ENCODE peak calls at places on chromosomes 11 and 22, in six cellular contexts. D is Peyer's patch, V is mesenchymal stem cell, U is pancreas, P is brain microvascular endothelial cell, H is PC-3. W is an unnamed sample.

GRCh38 chr11:20762112-20762511 is 92.7 kb downstream of the NELL1 start:
- DNase-seq in D (no peak), V (no peak), U (no peak), P (no peak), H (no peak), W (no peak)

GRCh38 chr22:49272546-49273125 is 555.0 kb downstream of the BRD1 start:
- DNase-seq in D (no peak), V (no peak), U (no peak), P (no peak), H (no peak), W (no peak)

GRCh38 chr22:50012201-50013181 is at the start of gene IL17REL:
- DNase-seq in D (peak; percentile 62), V (peak; percentile 27), U (no peak), P (no peak), H (peak; percentile 20), W (no peak)

GRCh38 chr22:19717691-19718254 is 3.5 kb downstream of the SEPTIN5 start:
- DNase-seq in D (peak; percentile 84), V (peak; percentile 54), U (peak; percentile 63), P (peak; percentile 43), H (peak; percentile 68), W (no peak)

GRCh38 chr11:34354782-34355181 is 3.0 kb downstream of the ABTB2 start:
- DNase-seq in D (no peak), V (no peak), U (no peak), P (no peak), H (peak; percentile 27), W (no peak)

GRCh38 chr11:75790986-75791385 is 22.4 kb downstream of the DGAT2 start:
- DNase-seq in D (no peak), V (no peak), U (no peak), P (no peak), H (peak; percentile 69), W (no peak)

GRCh38 chr11:133343951-133344350 is 188.3 kb downstream of the OPCML start:
- DNase-seq in D (no peak), V (no peak), U (no peak), P (no peak), H (no peak), W (no peak)

GRCh38 chr22:31350410-31350863 is 4.3 kb upstream of the PATZ1 start:
- DNase-seq in D (no peak), V (peak; percentile 18), U (peak; percentile 85), P (no peak), H (no peak), W (no peak)

GRCh38 chr22:26853071-26853470 is 195.7 kb downstream of the MIAT start:
- DNase-seq in D (no peak), V (no peak), U (no peak), P (no peak), H (no peak), W (no peak)

GRCh38 chr11:35235944-35236666 is 97.1 kb downstream of the CD44 start:
- DNase-seq in D (peak; percentile 71), V (no peak), U (peak; percentile 93), P (no peak), H (peak; percentile 90), W (no peak)

GRCh38 chr22:29212738-29213137 is 7.0 kb downstream of the EMID1 start:
- DNase-seq in D (no peak), V (no peak), U (peak; percentile 48), P (no peak), H (no peak), W (no peak)

GRCh38 chr22:40216041-40216756 is 38.5 kb downstream of the TNRC6B start:
- DNase-seq in D (peak; percentile 58), V (no peak), U (no peak), P (no peak), H (no peak), W (no peak)

GRCh38 chr11:104033134-104033533 is 3.3 kb upstream of the DDI1 start:
- DNase-seq in D (no peak), V (peak; percentile 84), U (no peak), P (peak; percentile 73), H (peak; percentile 80), W (no peak)

GRCh38 chr22:47041201-47042115 is 279.0 kb downstream of the TBC1D22A start:
- DNase-seq in D (no peak), V (no peak), U (no peak), P (no peak), H (no peak), W (no peak)

DNA sequence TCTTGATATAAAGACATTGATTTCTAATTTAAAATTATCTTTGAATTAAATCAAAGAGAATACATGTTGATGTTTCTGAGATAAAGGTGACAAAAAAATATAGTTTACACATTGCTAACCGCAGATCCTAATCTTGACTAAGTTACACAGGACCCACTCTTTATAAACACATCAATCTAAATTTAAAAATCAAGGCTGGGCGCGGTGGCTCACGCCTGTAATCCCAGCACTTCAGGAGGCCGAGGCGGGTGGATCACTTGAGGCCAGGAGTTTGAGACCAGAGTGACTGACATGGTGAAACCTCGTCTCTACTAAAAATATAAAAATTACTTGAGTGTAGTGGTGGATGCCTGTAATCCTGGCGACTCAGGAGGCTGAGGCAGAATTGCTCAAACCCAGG is 1.9 kb downstream of the ARFGAP3 start:
- DNase-seq in D (no peak), V (peak; percentile 28), U (no peak), P (no peak), H (no peak), W (no peak)
- H3K4me3 ChIP-seq in D (peak overlapping the region; percentile 96), V (no peak overlapping the region), U (peak overlapping the region; percentile 91), P (no peak overlapping the region), H (peak overlapping the region; percentile 27), W (peak overlapping the region; percentile 78)

DNA sequence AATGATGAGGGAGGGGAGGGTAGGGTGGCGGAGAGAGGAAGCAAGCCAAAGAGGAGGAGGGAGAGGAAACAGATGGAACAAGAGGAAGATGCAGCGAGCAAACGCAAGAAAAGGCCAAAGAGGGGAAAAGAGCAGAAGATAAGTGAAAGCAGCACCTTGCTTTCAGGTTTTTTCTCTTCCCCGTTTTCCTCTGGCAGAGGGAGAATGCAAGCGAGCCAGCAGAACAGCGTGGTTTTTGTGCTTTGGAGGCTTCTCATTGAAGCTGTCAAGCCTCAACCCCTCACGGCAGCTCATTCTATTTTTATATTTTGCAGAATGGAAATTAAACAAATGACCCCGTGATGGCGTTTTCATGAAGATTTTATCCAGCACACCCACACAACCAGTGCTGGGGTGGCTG is 67.1 kb upstream of the GRAMD1B start:
- DNase-seq in D (no peak), V (no peak), U (no peak), P (no peak), H (no peak), W (no peak)
- H3K27ac ChIP-seq in D (no peak overlapping the region), V (no peak overlapping the region), U (no peak overlapping the region), P (no peak overlapping the region), H (no peak overlapping the region), W (no peak overlapping the region)

DNA sequence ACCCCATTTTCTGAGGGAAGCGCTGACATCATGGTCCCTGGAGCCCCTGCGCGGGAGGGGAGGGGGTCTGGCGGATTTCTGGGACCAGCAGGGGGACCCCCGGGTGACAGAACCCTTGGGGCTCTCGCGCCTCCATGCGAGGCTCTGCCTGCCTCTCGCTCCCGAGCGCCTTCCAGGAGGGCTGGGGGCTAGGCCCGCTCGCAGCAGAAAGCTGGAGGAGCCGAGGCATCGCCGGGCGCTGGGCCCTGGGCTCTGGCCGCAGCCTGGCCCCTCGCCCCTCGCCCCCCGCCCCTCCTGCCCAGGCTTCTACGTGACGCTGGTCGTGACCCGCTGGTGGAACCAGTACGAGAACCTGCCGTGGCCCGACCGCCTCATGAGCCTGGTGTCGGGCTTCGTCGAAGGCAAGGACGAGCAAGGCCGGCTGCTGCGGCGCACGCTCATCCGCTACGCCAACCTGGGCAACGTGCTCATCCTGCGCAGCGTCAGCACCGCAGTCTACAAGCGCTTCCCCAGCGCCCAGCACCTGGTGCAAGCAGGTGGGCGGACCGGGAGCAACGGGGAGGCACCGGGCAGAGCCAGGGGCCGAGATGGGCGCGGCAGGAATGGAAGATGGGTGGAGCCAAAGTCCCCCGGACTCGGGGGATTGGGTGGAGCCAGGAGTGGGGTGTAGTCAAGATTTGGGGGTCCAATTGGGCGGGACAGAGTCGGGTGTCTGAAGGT is 5.4 kb downstream of the BEST1 start:
- DNase-seq in D (peak; percentile 62), V (peak; percentile 35), U (no peak), P (no peak), H (no peak), W (no peak)
- H3K4me3 ChIP-seq in D (peak overlapping the region; percentile 46), V (peak overlapping the region; percentile 2), U (no peak overlapping the region), P (peak overlapping the region; percentile 45), H (no peak overlapping the region), W (peak overlapping the region; percentile 69)

GRCh38 chr11:119322360-119322739 is 5.4 kb upstream of the MCAM start:
- DNase-seq in D (no peak), V (peak; percentile 24), U (no peak), P (no peak), H (peak; percentile 48), W (no peak)

GRCh38 chr11:119319702-119320592 is 3.0 kb upstream of the MCAM start:
- DNase-seq in D (no peak), V (no peak), U (no peak), P (no peak), H (no peak), W (no peak)

GRCh38 chr11:119322921-119323531 is 6.1 kb upstream of the MCAM start:
- DNase-seq in D (peak; percentile 41), V (no peak), U (no peak), P (no peak), H (no peak), W (no peak)

GRCh38 chr11:119319136-119319701 is 2.3 kb upstream of the MCAM start:
- DNase-seq in D (no peak), V (no peak), U (no peak), P (no peak), H (no peak), W (no peak)

DNA sequence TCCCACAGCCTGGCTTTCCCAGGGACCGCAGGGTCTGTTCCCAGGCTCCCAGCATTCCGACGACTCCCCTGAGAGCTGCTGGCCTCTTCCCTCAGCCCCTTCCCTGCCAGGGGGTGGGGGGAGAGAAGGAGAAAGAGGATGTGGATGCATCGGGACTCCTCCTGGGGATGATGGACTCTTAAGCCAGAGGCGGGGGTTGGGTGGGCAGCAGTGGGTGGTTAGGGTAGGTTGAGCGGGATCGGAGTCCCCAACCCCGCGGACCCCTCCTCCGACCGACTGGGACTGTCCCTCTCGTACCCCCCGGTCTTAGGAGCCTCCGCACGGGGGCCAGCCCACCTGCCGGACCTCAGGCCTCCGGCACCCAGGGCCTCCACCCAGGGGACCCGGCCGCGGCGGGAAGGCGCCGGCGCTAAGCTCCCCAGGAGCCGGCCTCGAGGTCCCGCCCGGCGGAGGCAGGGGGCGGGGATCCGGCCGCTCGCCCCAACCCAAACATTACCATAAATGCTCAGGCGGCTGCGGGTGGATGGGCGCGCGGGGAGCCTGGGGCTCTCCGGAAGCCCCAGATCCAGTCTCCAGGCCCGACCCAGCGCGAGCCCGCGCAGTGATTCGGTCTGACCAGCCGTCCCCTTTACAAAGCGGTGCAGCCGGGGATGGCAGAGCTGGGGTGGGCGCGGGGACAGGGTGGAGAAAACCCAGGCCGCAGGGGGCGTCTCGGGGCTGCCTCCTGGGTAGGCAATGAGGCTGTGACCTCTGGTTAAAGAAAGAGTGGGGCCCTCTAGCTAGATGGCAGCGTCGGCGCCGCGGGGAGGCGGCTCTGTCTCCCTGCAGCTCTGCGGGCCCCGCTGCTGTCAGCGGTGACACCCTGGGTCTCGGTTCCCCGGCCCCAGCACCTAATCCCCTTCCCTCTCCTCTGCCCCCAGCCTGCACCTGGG is 3.9 kb upstream of the MCAM start:
- DNase-seq in D (peak; percentile 81), V (peak; percentile 82), U (no peak), P (peak; percentile 36), H (peak; percentile 21), W (no peak)
- H3K27ac ChIP-seq in D (peak overlapping the region; percentile 74), V (peak overlapping the region; percentile 43), U (no peak overlapping the region), P (peak overlapping the region; percentile 30), H (no peak overlapping the region), W (peak overlapping the region; percentile 99)

W was measured in thoracic aorta.